ENCODE peak calls at places on chromosomes 11 and 22, in ten cellular contexts. H, P, D, K, O, A, S, L, R and W are unnamed samples.

GRCh38 chr22:32754413-32755041 is 47.0 kb upstream of the TIMP3 start:
- DNase-seq in H (peak; percentile 55), P (no peak), D (no peak), K (peak; percentile 25), O (peak; percentile 51), A (no peak), S (no peak), L (no peak), R (no peak), W (no peak)

GRCh38 chr22:30889268-30889995 is 79.1 kb downstream of the MORC2 start:
- DNase-seq in H (no peak), P (no peak), D (no peak), K (no peak), O (no peak), A (no peak), S (no peak), L (no peak), R (peak; percentile 5), W (no peak)

GRCh38 chr11:2314136-2314524 is 12.3 kb downstream of the TSPAN32 start:
- DNase-seq in H (no peak), P (no peak), D (peak; percentile 15), K (no peak), O (no peak), A (no peak), S (no peak), L (no peak), R (no peak), W (peak; percentile 27)

GRCh38 chr11:58286249-58286648 is 18.2 kb upstream of the OR10W1 start:
- DNase-seq in H (no peak), P (no peak), D (no peak), K (peak; percentile 14), O (peak; percentile 9), A (no peak), S (no peak), L (no peak), R (no peak), W (no peak)

GRCh38 chr11:1055990-1056771 is 18.5 kb upstream of the MUC2 start:
- DNase-seq in H (no peak), P (no peak), D (no peak), K (no peak), O (no peak), A (no peak), S (no peak), L (peak; percentile 10), R (no peak), W (peak; percentile 58)

GRCh38 chr11:130168105-130168504 is 8.5 kb downstream of the ST14 start:
- DNase-seq in H (no peak), P (no peak), D (no peak), K (no peak), O (peak; percentile 54), A (no peak), S (no peak), L (no peak), R (no peak), W (no peak)

GRCh38 chr11:132987936-132988335 is 544.4 kb downstream of the OPCML start:
- DNase-seq in H (no peak), P (no peak), D (no peak), K (peak; percentile 11), O (no peak), A (no peak), S (peak; percentile 24), L (no peak), R (no peak), W (no peak)

GRCh38 chr22:34847072-34847471 is 218.9 kb upstream of the ISX start:
- DNase-seq in H (no peak), P (no peak), D (no peak), K (no peak), O (no peak), A (no peak), S (no peak), L (no peak), R (no peak), W (no peak)

GRCh38 chr11:119683783-119684182 is 45.2 kb downstream of the NECTIN1 start:
- DNase-seq in H (no peak), P (no peak), D (no peak), K (no peak), O (no peak), A (no peak), S (no peak), L (no peak), R (no peak), W (no peak)

GRCh38 chr11:14618060-14618459 is 25.5 kb upstream of the PDE3B start:
- DNase-seq in H (no peak), P (no peak), D (no peak), K (no peak), O (no peak), A (no peak), S (no peak), L (no peak), R (no peak), W (no peak)

GRCh38 chr11:61994981-61995380 is 27.5 kb upstream of the FTH1 start:
- DNase-seq in H (no peak), P (no peak), D (no peak), K (no peak), O (no peak), A (no peak), S (no peak), L (no peak), R (no peak), W (no peak)

GRCh38 chr11:94588366-94588952 is 21.3 kb downstream of the PIWIL4 start:
- DNase-seq in H (no peak), P (no peak), D (no peak), K (no peak), O (no peak), A (no peak), S (no peak), L (no peak), R (no peak), W (no peak)

GRCh38 chr11:119615879-119616190 is 113.2 kb downstream of the NECTIN1 start:
- DNase-seq in H (no peak), P (no peak), D (no peak), K (no peak), O (peak; percentile 8), A (no peak), S (no peak), L (no peak), R (no peak), W (no peak)

GRCh38 chr11:116725434-116726221 is 47.2 kb downstream of the BUD13 start:
- DNase-seq in H (peak; percentile 20), P (no peak), D (no peak), K (peak; percentile 19), O (no peak), A (no peak), S (no peak), L (no peak), R (no peak), W (no peak)

GRCh38 chr11:84236436-84236835 is 950.3 kb upstream of the CCDC90B start:
- DNase-seq in H (no peak), P (no peak), D (no peak), K (no peak), O (no peak), A (no peak), S (no peak), L (no peak), R (no peak), W (no peak)

GRCh38 chr11:94396282-94396681 is 4.9 kb downstream of the GPR83 start:
- DNase-seq in H (no peak), P (no peak), D (no peak), K (no peak), O (no peak), A (no peak), S (no peak), L (no peak), R (no peak), W (no peak)

GRCh38 chr11:2419638-2420501 is 19.3 kb downstream of the TSSC4 start:
- DNase-seq in H (peak; percentile 86), P (peak; percentile 31), D (no peak), K (peak; percentile 79), O (peak; percentile 85), A (no peak), S (peak; percentile 49), L (peak; percentile 78), R (peak; percentile 84), W (no peak)

GRCh38 chr11:74871037-74871436 is 77.9 kb downstream of the XRRA1 start:
- DNase-seq in H (no peak), P (no peak), D (no peak), K (no peak), O (peak; percentile 30), A (no peak), S (no peak), L (no peak), R (no peak), W (no peak)